ENCODE peak calls at places on chromosomes 1 and 21, in seven cellular contexts. G is H9, Q is IMR-90, V is mesendoderm, E is H1, R is neuronal stem cell, H is trophoblast cell. T is an unnamed sample.

GRCh38 chr1:241688940-241689368 is 36.9 kb downstream of the WDR64 start:
- DNase-seq in G (no peak), Q (peak), V (peak), E (no peak), R (no peak), H (peak), T (peak)

GRCh38 chr1:171470726-171471125 is 14.6 kb upstream of the PRRC2C start:
- DNase-seq in G (no peak), Q (no peak), V (no peak), E (no peak), R (no peak), H (no peak), T (no peak)

GRCh38 chr1:223217781-223218180 is 74.7 kb upstream of the TLR5 start:
- DNase-seq in G (no peak), Q (no peak), V (no peak), E (no peak), R (no peak), H (no peak), T (no peak)

GRCh38 chr1:41504126-41505035 is 19.9 kb upstream of the EDN2 start:
- DNase-seq in G (no peak), Q (peak), V (no peak), E (no peak), R (no peak), H (peak), T (peak)

GRCh38 chr1:18200136-18200717 is 92.6 kb downstream of the IGSF21 start:
- DNase-seq in G (no peak), Q (no peak), V (peak), E (peak), R (no peak), H (no peak), T (no peak)

GRCh38 chr1:2493218-2493617 is 17.1 kb downstream of the PLCH2 start:
- DNase-seq in G (no peak), Q (no peak), V (no peak), E (no peak), R (no peak), H (no peak), T (no peak)

GRCh38 chr1:27137544-27138075 is 17.3 kb downstream of the SLC9A1 start:
- DNase-seq in G (no peak), Q (no peak), V (no peak), E (no peak), R (no peak), H (peak), T (peak)

GRCh38 chr1:151318975-151319374 is 8.2 kb downstream of the PI4KB start:
- DNase-seq in G (no peak), Q (no peak), V (no peak), E (no peak), R (no peak), H (no peak), T (no peak)

GRCh38 chr1:154502066-154502741 is at the start of the genes SHE and TDRD10:
- DNase-seq in G (peak), Q (no peak), V (peak), E (no peak), R (no peak), H (no peak), T (no peak)

GRCh38 chr1:178538192-178538916 is 25.4 kb downstream of the TEX35 start:
- DNase-seq in G (no peak), Q (peak), V (no peak), E (no peak), R (no peak), H (peak), T (peak)

GRCh38 chr1:3272321-3273045 is 182.0 kb upstream of the ARHGEF16 start:
- DNase-seq in G (no peak), Q (no peak), V (no peak), E (no peak), R (no peak), H (no peak), T (no peak)

GRCh38 chr1:184637664-184638063 is 117.0 kb downstream of the EDEM3 start:
- DNase-seq in G (no peak), Q (no peak), V (no peak), E (no peak), R (no peak), H (no peak), T (no peak)
- H2BK5ac ChIP-seq in G (no peak), Q (no peak), V (no peak), E (no peak), R (no peak), H (no peak), T (no peak)

GRCh38 chr1:221824909-221825308 is 83.0 kb upstream of the DUSP10 start:
- DNase-seq in G (no peak), Q (no peak), V (no peak), E (no peak), R (no peak), H (no peak), T (no peak)
- H2BK5ac ChIP-seq in G (no peak), Q (no peak), V (no peak), E (no peak), R (no peak), H (no peak), T (no peak)

GRCh38 chr21:35989185-35989735 is 71.1 kb downstream of the SETD4 start:
- DNase-seq in G (no peak), Q (no peak), V (no peak), E (no peak), R (no peak), H (no peak), T (no peak)

GRCh38 chr21:35984654-35985366 is 75.5 kb downstream of the SETD4 start:
- DNase-seq in G (no peak), Q (no peak), V (peak), E (no peak), R (no peak), H (peak), T (no peak)

GRCh38 chr21:35990609-35991008 is 69.7 kb downstream of the SETD4 start:
- DNase-seq in G (no peak), Q (no peak), V (no peak), E (no peak), R (no peak), H (no peak), T (no peak)

GRCh38 chr21:35988396-35989140 is 71.8 kb downstream of the SETD4 start:
- DNase-seq in G (no peak), Q (no peak), V (peak), E (no peak), R (no peak), H (no peak), T (no peak)

DNA sequence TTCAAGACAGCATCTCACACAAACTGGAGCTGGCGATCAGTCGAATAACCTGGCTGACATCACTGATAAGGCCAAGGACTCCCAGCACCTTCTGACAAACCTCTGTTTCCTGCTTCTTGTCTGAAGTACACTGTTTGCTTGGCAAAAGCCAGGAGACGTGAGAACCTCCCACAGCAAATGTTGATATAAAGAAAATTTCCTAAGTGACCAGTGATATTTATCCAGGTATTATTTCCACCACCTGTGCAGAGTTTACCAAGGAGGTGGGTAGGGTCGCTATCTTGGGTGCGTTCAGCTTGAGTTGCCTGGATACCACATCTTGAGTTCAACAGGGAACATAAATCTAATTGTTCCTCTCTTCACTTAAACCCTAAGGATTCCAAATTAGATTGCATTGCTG is 72.9 kb downstream of the SETD4 start:
- DNase-seq in G (no peak), Q (no peak), V (no peak), E (no peak), R (no peak), H (no peak), T (no peak)
- H2BK5ac ChIP-seq in G (no peak), Q (no peak), V (no peak), E (no peak), R (no peak), H (no peak), T (no peak)

GRCh38 chr1:99084562-99084961 is 79.9 kb upstream of the PLPPR5 start:
- DNase-seq in G (no peak), Q (no peak), V (no peak), E (no peak), R (no peak), H (no peak), T (no peak)
- H2BK5ac ChIP-seq in G (no peak), Q (no peak), V (no peak), E (no peak), R (no peak), H (no peak), T (no peak)

DNA sequence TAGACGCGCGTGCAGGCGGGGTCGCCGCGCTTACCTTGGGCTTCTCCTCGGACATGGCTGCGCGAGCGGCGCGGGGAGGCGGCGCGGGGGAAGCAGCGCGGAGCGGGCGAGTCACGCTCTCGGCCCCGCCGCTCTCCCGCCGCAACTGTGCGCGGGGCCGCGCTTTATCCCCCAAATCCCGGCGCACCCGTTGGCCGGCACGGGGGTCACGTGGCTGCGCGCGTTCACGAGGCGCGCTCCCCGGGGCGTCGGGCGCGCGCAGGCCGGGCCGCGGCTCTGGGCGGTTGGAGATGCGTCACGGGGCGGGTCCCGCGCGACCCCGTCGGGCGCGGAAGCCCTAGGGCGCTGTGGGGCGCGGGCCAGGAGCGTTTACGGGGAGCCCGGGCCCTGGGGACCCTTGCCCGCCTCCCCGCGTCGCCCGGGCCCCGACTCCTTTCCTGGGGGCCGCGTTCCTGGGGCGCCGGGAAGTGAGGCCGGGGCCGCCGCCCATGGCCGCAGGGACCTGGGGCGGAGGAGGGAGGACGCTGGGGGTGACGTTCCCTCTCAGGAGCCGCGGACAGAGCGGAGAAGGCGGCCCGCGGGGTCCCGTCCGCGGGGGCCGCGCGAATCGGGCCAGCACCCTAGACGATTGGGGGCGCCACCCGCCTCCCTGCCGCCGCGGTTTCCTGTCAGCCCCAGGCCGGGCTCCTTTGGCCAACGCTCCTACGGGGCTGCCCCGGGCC is at the start of gene SUMO3:
- DNase-seq in G (peak), Q (peak), V (peak), E (peak), R (peak), H (peak), T (peak)
- H2BK5ac ChIP-seq in G (no peak), Q (peak), V (no peak), E (peak), R (peak), H (peak), T (peak)

GRCh38 chr1:115676498-115677171 is 34.9 kb downstream of the VANGL1 start:
- DNase-seq in G (no peak), Q (no peak), V (no peak), E (no peak), R (peak), H (no peak), T (no peak)
- H2BK5ac ChIP-seq in G (no peak), Q (no peak), V (no peak), E (no peak), R (no peak), H (no peak), T (no peak)

GRCh38 chr21:30561957-30562356 is 843 bp upstream of the KRTAP19-7 start:
- DNase-seq in G (no peak), Q (no peak), V (no peak), E (no peak), R (no peak), H (no peak), T (no peak)

GRCh38 chr21:30563630-30564029 is 2.5 kb upstream of the KRTAP19-7 start:
- DNase-seq in G (no peak), Q (no peak), V (no peak), E (no peak), R (no peak), H (no peak), T (no peak)

GRCh38 chr21:30563072-30563471 is 2.0 kb upstream of the KRTAP19-7 start:
- DNase-seq in G (no peak), Q (no peak), V (no peak), E (no peak), R (no peak), H (no peak), T (no peak)

DNA sequence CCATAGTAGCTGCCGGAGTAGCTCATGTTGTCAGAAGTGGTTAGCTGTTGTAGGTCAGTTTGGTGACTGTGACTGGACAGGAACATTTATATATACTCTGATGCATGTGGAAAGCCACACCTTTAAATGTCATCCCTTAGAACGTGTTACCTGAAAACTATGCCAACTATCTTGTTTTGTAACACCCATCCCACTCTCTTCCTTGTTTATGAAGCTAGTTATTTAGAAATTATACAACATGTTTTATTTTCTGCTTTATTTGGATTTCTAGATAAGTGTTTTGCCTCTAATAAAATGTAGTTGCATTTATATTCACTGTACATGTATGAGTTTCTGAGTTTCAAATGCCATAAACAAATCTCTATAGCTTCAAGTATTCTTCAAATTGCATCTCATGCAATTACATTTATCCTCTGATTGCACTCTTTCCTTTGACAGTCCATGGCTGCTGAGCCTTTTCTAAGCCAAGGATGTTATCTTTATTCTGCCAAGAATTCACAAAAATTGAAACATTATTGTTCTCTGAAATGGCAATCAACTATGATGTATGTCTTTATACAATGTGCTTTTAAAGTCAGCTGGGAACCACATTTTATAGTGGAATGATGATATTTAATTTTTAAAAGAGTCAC is at the start of gene KRTAP19-7:
- DNase-seq in G (no peak), Q (no peak), V (no peak), E (no peak), R (no peak), H (no peak), T (no peak)
- H2BK5ac ChIP-seq in G (no peak), Q (no peak), V (no peak), E (no peak), R (no peak), H (no peak), T (no peak)

T was measured in mesenchymal stem cell.